ENCODE peak calls at places on chromosomes 6 and 20, in five cellular contexts. One of them, this sample, is unnamed. For H3K4me1 and H3K9me3, the result is how much of the 10 kb centered on the place peaks cover.

GRCh38 chr6:100376103-100376502 is 88.6 kb downstream of the SIM1 start:
- DNase-seq in stomach: no peak
- DNase-seq in testis: no peak
- DNase-seq in uterus: no peak
- DNase-seq in RWPE2: no peak
- DNase-seq in this sample: no peak

GRCh38 chr6:52746213-52746612 is 17.1 kb downstream of the GSTA2 start:
- DNase-seq in stomach: no peak
- DNase-seq in testis: peak
- DNase-seq in uterus: no peak
- DNase-seq in RWPE2: no peak
- DNase-seq in this sample: no peak

GRCh38 chr6:7048859-7049258 is 58.9 kb upstream of the RREB1 start:
- DNase-seq in stomach: no peak
- DNase-seq in testis: no peak
- DNase-seq in uterus: no peak
- DNase-seq in RWPE2: no peak
- DNase-seq in this sample: no peak

GRCh38 chr6:105603779-105604592 is 201.1 kb upstream of the PREP start:
- DNase-seq in stomach: no peak
- DNase-seq in testis: peak
- DNase-seq in uterus: peak
- DNase-seq in RWPE2: no peak
- DNase-seq in this sample: no peak

GRCh38 chr6:138293996-138294395 is 75.7 kb upstream of the PBOV1 start:
- DNase-seq in stomach: no peak
- DNase-seq in testis: no peak
- DNase-seq in uterus: no peak
- DNase-seq in RWPE2: no peak
- DNase-seq in this sample: no peak

GRCh38 chr20:4560667-4561066 is 161.0 kb upstream of the PRND start:
- DNase-seq in stomach: no peak
- DNase-seq in testis: no peak
- DNase-seq in uterus: no peak
- DNase-seq in RWPE2: no peak
- DNase-seq in this sample: no peak

GRCh38 chr6:13044896-13045295 is 283.4 kb downstream of the TBC1D7 start:
- DNase-seq in stomach: no peak
- DNase-seq in testis: no peak
- DNase-seq in uterus: no peak
- DNase-seq in RWPE2: no peak
- DNase-seq in this sample: no peak

GRCh38 chr6:101290346-101290745 is 103.2 kb upstream of the GRIK2 start:
- DNase-seq in stomach: no peak
- DNase-seq in testis: no peak
- DNase-seq in uterus: no peak
- DNase-seq in RWPE2: no peak
- DNase-seq in this sample: no peak

GRCh38 chr6:146433881-146434741 is 109.5 kb upstream of the RAB32 start:
- DNase-seq in stomach: no peak
- DNase-seq in testis: peak
- DNase-seq in uterus: no peak
- DNase-seq in RWPE2: no peak
- DNase-seq in this sample: no peak

GRCh38 chr20:300345-300744 is 3.0 kb downstream of the ZCCHC3 start:
- DNase-seq in stomach: no peak
- DNase-seq in testis: no peak
- DNase-seq in uterus: no peak
- DNase-seq in RWPE2: no peak
- DNase-seq in this sample: no peak

DNA sequence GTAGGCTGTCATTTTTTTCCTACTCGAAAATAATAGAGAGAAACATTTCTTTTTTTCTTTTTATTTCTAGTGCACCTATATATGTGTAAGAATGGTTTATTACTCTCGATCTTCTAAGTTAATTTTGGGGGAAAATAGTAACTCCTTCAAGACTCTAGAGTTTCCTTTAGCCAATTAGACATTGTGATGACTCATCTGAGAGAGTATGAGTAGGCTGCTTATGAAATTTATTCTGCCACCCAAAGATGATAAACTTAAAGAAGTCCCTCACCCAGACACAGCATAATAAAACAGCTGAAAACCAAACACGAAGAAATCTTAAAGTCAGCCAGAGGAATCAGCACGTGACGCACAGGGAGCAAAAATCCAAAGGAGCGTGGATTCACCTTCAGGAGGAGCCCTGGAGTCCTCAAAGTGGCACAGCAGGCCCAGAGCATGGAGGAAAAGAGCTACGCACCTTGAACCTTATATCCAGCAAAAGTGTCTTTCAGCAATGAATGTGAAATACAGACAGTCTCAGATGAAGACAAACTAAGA is 81.9 kb downstream of the ERMARD start:
- DNase-seq in stomach: no peak
- DNase-seq in testis: peak
- DNase-seq in uterus: no peak
- DNase-seq in RWPE2: no peak
- DNase-seq in this sample: no peak
- TF ChIP-seq CTCF in stomach: no peak
- TF ChIP-seq CTCF in testis: no peak
- TF ChIP-seq CTCF in uterus: no peak
- TF ChIP-seq CTCF in RWPE2: no peak
- TF ChIP-seq CTCF in this sample: no peak

DNA sequence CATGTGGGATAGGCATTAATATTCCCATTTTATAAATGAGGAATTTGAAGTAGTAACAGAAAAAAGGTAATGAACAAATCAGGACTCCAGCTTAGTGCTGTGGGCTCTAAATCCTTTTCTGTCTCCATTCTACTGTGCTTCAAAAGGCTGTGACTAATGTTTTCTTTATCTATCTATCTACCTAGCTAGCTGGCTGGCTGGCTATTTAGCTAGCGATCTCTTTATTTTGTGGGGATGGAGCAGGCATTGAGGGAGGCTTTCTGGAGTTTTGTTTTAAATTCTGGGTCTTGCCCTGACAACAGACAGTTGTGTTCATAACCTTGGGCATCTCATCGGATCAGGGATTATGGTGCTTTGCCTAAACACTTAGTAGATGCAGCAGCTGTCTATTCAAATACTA is 139.2 kb downstream of the SOX4 start:
- DNase-seq in stomach: no peak
- DNase-seq in testis: no peak
- DNase-seq in uterus: no peak
- DNase-seq in RWPE2: no peak
- DNase-seq in this sample: no peak
- H3K4me1 ChIP-seq in stomach: under half
- H3K4me1 ChIP-seq in testis: under half
- H3K4me1 ChIP-seq in uterus: under half
- H3K4me1 ChIP-seq in RWPE2: under half
- H3K4me1 ChIP-seq in this sample: under half

DNA sequence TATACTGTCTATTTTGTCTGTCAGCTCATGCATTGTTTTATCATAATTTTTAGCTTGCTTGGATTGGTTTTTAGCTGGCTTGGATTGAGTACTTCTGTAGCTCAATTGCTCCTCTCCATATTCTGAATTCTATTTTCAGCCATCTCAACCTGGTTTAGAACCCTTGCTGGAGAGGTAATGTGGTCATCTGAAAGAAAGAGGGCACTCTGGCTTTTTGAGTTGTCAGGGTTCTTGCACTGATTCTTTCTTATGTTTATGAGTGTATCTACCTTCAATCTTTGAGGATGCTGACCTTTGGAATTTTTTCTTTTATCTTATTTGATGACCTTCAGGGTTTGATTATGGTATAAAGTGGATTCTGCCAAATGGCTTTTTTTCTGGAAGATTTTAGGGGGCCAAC is 632.7 kb upstream of the ID4 start:
- DNase-seq in stomach: no peak
- DNase-seq in testis: no peak
- DNase-seq in uterus: no peak
- DNase-seq in RWPE2: no peak
- DNase-seq in this sample: no peak
- H3K9me3 ChIP-seq in stomach: under half
- H3K9me3 ChIP-seq in testis: under half
- H3K9me3 ChIP-seq in uterus: under half
- H3K9me3 ChIP-seq in RWPE2: under half
- H3K9me3 ChIP-seq in this sample: under half

GRCh38 chr6:43495409-43495941 is 14.7 kb downstream of the LRRC73 start:
- DNase-seq in stomach: no peak
- DNase-seq in testis: no peak
- DNase-seq in uterus: no peak
- DNase-seq in RWPE2: no peak
- DNase-seq in this sample: no peak
- TF ChIP-seq CTCF in stomach: peak
- TF ChIP-seq CTCF in testis: no peak
- TF ChIP-seq CTCF in uterus: no peak
- TF ChIP-seq CTCF in RWPE2: peak
- TF ChIP-seq CTCF in this sample: no peak

DNA sequence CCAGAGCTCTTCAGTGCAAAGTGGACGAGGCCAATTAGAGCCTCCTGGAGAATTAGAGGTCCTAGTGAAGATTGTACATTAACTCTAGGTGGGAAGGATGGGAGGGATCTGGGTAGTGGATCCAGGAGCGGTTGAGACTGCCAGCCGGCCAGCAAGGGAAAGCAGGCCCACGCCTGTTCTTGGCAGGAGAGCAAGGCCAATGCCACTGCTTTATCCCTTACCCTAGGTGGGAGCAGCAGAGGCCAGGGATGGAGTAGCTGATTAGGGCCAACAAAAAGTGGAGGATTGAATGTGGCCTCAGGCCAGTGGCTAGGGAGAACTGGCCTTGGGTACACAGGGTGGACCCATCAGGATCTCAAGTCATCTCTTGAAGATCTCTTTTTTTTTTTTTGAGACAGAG is 3.7 kb downstream of the ITPR3 start:
- DNase-seq in stomach: no peak
- DNase-seq in testis: peak
- DNase-seq in uterus: no peak
- DNase-seq in RWPE2: no peak
- DNase-seq in this sample: no peak
- H3K4me1 ChIP-seq in stomach: half or more
- H3K4me1 ChIP-seq in testis: under half
- H3K4me1 ChIP-seq in uterus: under half
- H3K4me1 ChIP-seq in RWPE2: under half
- H3K4me1 ChIP-seq in this sample: under half

DNA sequence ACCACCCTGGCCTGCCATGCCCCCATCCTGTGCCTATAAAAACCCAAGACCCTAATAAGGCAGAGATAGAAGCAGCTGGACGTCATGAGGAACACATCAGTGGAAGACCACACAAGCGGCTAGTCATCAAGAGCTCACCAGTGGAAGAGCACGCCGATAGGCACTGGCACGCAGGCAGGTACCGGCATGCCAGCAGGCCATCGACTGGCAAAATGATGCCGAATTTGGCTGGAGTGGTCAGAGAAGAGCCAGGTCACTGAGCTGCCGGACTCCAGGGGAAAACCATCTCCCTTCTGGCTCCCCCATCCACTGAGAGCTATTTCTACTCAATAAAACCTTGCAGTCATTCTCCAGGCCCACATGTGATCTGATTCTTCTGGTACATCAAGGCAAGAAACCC is 227.6 kb upstream of the EXOC2 start:
- DNase-seq in stomach: no peak
- DNase-seq in testis: no peak
- DNase-seq in uterus: no peak
- DNase-seq in RWPE2: no peak
- DNase-seq in this sample: no peak
- H3K9me3 ChIP-seq in stomach: under half
- H3K9me3 ChIP-seq in testis: under half
- H3K9me3 ChIP-seq in uterus: under half
- H3K9me3 ChIP-seq in RWPE2: under half
- H3K9me3 ChIP-seq in this sample: under half

GRCh38 chr6:132456700-132457143 is 55.4 kb upstream of the MOXD1 start:
- DNase-seq in stomach: peak
- DNase-seq in testis: no peak
- DNase-seq in uterus: no peak
- DNase-seq in RWPE2: no peak
- DNase-seq in this sample: no peak
- TF ChIP-seq CTCF in stomach: no peak
- TF ChIP-seq CTCF in testis: no peak
- TF ChIP-seq CTCF in uterus: no peak
- TF ChIP-seq CTCF in RWPE2: no peak
- TF ChIP-seq CTCF in this sample: no peak

GRCh38 chr20:25049261-25050060 is 8.5 kb downstream of the ACSS1 start:
- DNase-seq in stomach: peak
- DNase-seq in testis: peak
- DNase-seq in uterus: peak
- DNase-seq in RWPE2: peak
- DNase-seq in this sample: no peak

GRCh38 chr20:25051386-25052155 is 6.4 kb downstream of the ACSS1 start:
- DNase-seq in stomach: peak
- DNase-seq in testis: peak
- DNase-seq in uterus: peak
- DNase-seq in RWPE2: peak
- DNase-seq in this sample: peak

GRCh38 chr20:25048519-25048952 is 9.4 kb downstream of the ACSS1 start:
- DNase-seq in stomach: peak
- DNase-seq in testis: peak
- DNase-seq in uterus: peak
- DNase-seq in RWPE2: peak
- DNase-seq in this sample: no peak

GRCh38 chr20:25050501-25051350 is 7.2 kb downstream of the ACSS1 start:
- DNase-seq in stomach: peak
- DNase-seq in testis: peak
- DNase-seq in uterus: peak
- DNase-seq in RWPE2: peak
- DNase-seq in this sample: no peak

GRCh38 chr20:25050082-25050481 is 7.9 kb downstream of the ACSS1 start:
- DNase-seq in stomach: peak
- DNase-seq in testis: no peak
- DNase-seq in uterus: peak
- DNase-seq in RWPE2: peak
- DNase-seq in this sample: no peak
- H3K4me1 ChIP-seq in stomach: half or more
- H3K4me1 ChIP-seq in testis: half or more
- H3K4me1 ChIP-seq in uterus: under half
- H3K4me1 ChIP-seq in RWPE2: under half
- H3K4me1 ChIP-seq in this sample: half or more

GRCh38 chr20:50491168-50491567 is 19.0 kb upstream of the PTPN1 start:
- DNase-seq in stomach: no peak
- DNase-seq in testis: no peak
- DNase-seq in uterus: no peak
- DNase-seq in RWPE2: no peak
- DNase-seq in this sample: no peak
- H3K9me3 ChIP-seq in stomach: under half
- H3K9me3 ChIP-seq in testis: under half
- H3K9me3 ChIP-seq in uterus: under half
- H3K9me3 ChIP-seq in RWPE2: under half
- H3K9me3 ChIP-seq in this sample: under half

GRCh38 chr20:11965602-11966001 is 47.9 kb downstream of the BTBD3 start:
- DNase-seq in stomach: no peak
- DNase-seq in testis: no peak
- DNase-seq in uterus: no peak
- DNase-seq in RWPE2: no peak
- DNase-seq in this sample: no peak
- TF ChIP-seq CTCF in stomach: no peak
- TF ChIP-seq CTCF in testis: no peak
- TF ChIP-seq CTCF in uterus: no peak
- TF ChIP-seq CTCF in RWPE2: peak
- TF ChIP-seq CTCF in this sample: no peak

This sample was measured in ascending aorta.